ENCODE peak calls at places on chromosomes 13 and 19, in five cellular contexts. Z is Calu3, U is lower leg skin, M is GM23338, Y is psoas muscle. F is an unnamed sample.

GRCh38 chr19:37007587-37008220 is 70.5 kb upstream of the ZNF420 start:
- DNase-seq in Z (no peak), M (peak; percentile 19), U (no peak), Y (peak; percentile 64), F (no peak)

GRCh38 chr13:103634066-103634465 is 567.8 kb upstream of the SLC10A2 start:
- DNase-seq in Y (no peak), U (no peak), M (peak; percentile 5), Z (no peak), F (no peak)

GRCh38 chr19:8517551-8518442 is 3.8 kb upstream of the ZNF414 start:
- DNase-seq in M (no peak), U (no peak), Z (no peak), Y (no peak), F (no peak)

GRCh38 chr13:20573186-20573585 is 6.2 kb downstream of the IFT88 start:
- DNase-seq in U (no peak), Z (no peak), M (no peak), Y (no peak), F (no peak)

GRCh38 chr19:30722801-30723200 is 350.6 kb downstream of the ZNF536 start:
- DNase-seq in Y (no peak), M (no peak), U (no peak), Z (no peak), F (no peak)

GRCh38 chr13:46659413-46660065 is 106.6 kb downstream of the LRCH1 start:
- DNase-seq in M (no peak), U (no peak), Y (no peak), Z (peak; percentile 36), F (no peak)

GRCh38 chr13:94656766-94657165 is 55.1 kb downstream of the GPR180 start:
- DNase-seq in Z (no peak), Y (no peak), M (peak; percentile 6), U (no peak), F (no peak)

GRCh38 chr19:58573658-58574164 is 576 bp upstream of the MZF1 start:
- DNase-seq in Y (no peak), Z (no peak), M (no peak), U (no peak), F (no peak)

GRCh38 chr19:42198676-42199439 is 18.6 kb downstream of the DEDD2 start:
- DNase-seq in U (no peak), M (peak; percentile 32), Y (no peak), Z (no peak), F (no peak)

GRCh38 chr19:33798701-33799111 is 2.0 kb downstream of the KCTD15 start:
- DNase-seq in Y (no peak), Z (no peak), M (peak; percentile 56), U (no peak), F (no peak)

GRCh38 chr19:20357921-20358320 is 190.9 kb downstream of the ZNF486 start:
- DNase-seq in M (no peak), Y (no peak), U (no peak), Z (no peak), F (no peak)

GRCh38 chr19:15934332-15935078 is at the start of gene CYP4F11:
- DNase-seq in M (no peak), Z (peak; percentile 72), U (peak; percentile 60), Y (peak; percentile 59), F (peak; percentile 96)

GRCh38 chr19:19615086-19615485 is 3.4 kb downstream of the PBX4 start:
- DNase-seq in Z (no peak), M (no peak), Y (no peak), U (no peak), F (peak; percentile 53)

GRCh38 chr13:24307211-24308067 is 1.9 kb upstream of the C1QTNF9 start:
- DNase-seq in U (no peak), M (no peak), Y (no peak), Z (peak; percentile 10), F (peak; percentile 3)

GRCh38 chr13:38213307-38213706 is 136.3 kb upstream of the UFM1 start:
- DNase-seq in Y (no peak), U (no peak), Z (no peak), M (no peak), F (no peak)

GRCh38 chr19:28234637-28235036 is 978.3 kb downstream of the UQCRFS1 start:
- DNase-seq in Z (no peak), M (peak; percentile 24), Y (no peak), U (no peak), F (no peak)

GRCh38 chr19:927044-927706 is 1.3 kb downstream of the ARID3A start:
- DNase-seq in M (peak; percentile 73), Z (no peak), Y (peak; percentile 86), U (peak; percentile 65), F (no peak)

GRCh38 chr13:110912651-110913051 is 2.2 kb downstream of the ANKRD10 start:
- DNase-seq in Z (no peak), M (no peak), U (no peak), Y (peak; percentile 62), F (peak; percentile 44)

GRCh38 chr13:73991384-73991783 is 142.8 kb downstream of the KLF12 start:
- DNase-seq in Y (no peak), U (no peak), Z (no peak), M (no peak), F (no peak)

GRCh38 chr19:41575998-41576397 is at the start of gene CEACAM21:
- DNase-seq in Z (peak; percentile 35), Y (peak; percentile 64), M (no peak), U (peak; percentile 58), F (no peak)

GRCh38 chr13:43544011-43544410 is 242.8 kb downstream of the ENOX1 start:
- DNase-seq in Z (peak; percentile 5), U (no peak), Y (no peak), M (no peak), F (no peak)

GRCh38 chr19:4831351-4832340 is at the start of gene TICAM1:
- DNase-seq in Y (peak; percentile 85), U (peak; percentile 62), Z (peak; percentile 60), M (peak; percentile 45), F (peak; percentile 38)

GRCh38 chr13:31968473-31968872 is 63.1 kb upstream of the FRY start:
- DNase-seq in Z (peak; percentile 59), U (no peak), Y (no peak), M (no peak), F (peak; percentile 32)

GRCh38 chr19:35642312-35642711 is 767 bp downstream of the ETV2 start:
- DNase-seq in Y (no peak), M (peak; percentile 21), Z (no peak), U (no peak), F (no peak)

GRCh38 chr19:34363094-34363493 is 1.9 kb upstream of the GPI start:
- DNase-seq in M (peak; percentile 71), Z (no peak), U (no peak), Y (no peak), F (no peak)

GRCh38 chr13:99969368-99969933 is 2.1 kb downstream of the ZIC5 start:
- DNase-seq in Y (no peak), U (no peak), M (no peak), Z (no peak), F (no peak)

GRCh38 chr13:37868691-37869505 is 674 bp downstream of the TRPC4 start:
- DNase-seq in Z (no peak), Y (no peak), U (no peak), M (peak; percentile 59), F (peak; percentile 1)

GRCh38 chr19:46537136-46538097 is 41.8 kb upstream of the PNMA8B start:
- DNase-seq in M (peak; percentile 79), U (no peak), Z (peak; percentile 80), Y (peak; percentile 70), F (peak; percentile 33)

GRCh38 chr19:39351537-39352037 is 9.4 kb downstream of the SAMD4B start:
- DNase-seq in U (no peak), M (no peak), Y (no peak), Z (no peak), F (no peak)
- TF ChIP-seq CTCF in U (no peak), M (no peak), Y (no peak), Z (no peak), F (no peak)

GRCh38 chr19:47609885-47610545 is 1.1 kb downstream of the BICRA start:
- DNase-seq in Y (peak; percentile 74), Z (peak; percentile 50), M (peak; percentile 79), U (no peak), F (peak; percentile 41)

GRCh38 chr19:47610546-47610894 is 1.6 kb downstream of the BICRA start:
- DNase-seq in M (no peak), U (no peak), Z (no peak), Y (no peak), F (no peak)

GRCh38 chr19:47608908-47609879 is at the start of gene BICRA:
- DNase-seq in Z (peak; percentile 93), Y (peak; percentile 94), U (peak; percentile 74), M (peak; percentile 92), F (peak; percentile 69)

GRCh38 chr19:47607564-47608073 is 1.3 kb upstream of the BICRA start:
- DNase-seq in U (no peak), Y (no peak), Z (no peak), M (no peak), F (no peak)

GRCh38 chr19:47608074-47608907 is 643 bp upstream of the BICRA start:
- DNase-seq in U (peak; percentile 92), M (peak; percentile 95), Z (peak; percentile 99), Y (peak; percentile 97), F (peak; percentile 80)
- TF ChIP-seq CTCF in U (no peak), M (no peak), Z (no peak), Y (peak; percentile 43), F (peak; percentile 21)

DNA sequence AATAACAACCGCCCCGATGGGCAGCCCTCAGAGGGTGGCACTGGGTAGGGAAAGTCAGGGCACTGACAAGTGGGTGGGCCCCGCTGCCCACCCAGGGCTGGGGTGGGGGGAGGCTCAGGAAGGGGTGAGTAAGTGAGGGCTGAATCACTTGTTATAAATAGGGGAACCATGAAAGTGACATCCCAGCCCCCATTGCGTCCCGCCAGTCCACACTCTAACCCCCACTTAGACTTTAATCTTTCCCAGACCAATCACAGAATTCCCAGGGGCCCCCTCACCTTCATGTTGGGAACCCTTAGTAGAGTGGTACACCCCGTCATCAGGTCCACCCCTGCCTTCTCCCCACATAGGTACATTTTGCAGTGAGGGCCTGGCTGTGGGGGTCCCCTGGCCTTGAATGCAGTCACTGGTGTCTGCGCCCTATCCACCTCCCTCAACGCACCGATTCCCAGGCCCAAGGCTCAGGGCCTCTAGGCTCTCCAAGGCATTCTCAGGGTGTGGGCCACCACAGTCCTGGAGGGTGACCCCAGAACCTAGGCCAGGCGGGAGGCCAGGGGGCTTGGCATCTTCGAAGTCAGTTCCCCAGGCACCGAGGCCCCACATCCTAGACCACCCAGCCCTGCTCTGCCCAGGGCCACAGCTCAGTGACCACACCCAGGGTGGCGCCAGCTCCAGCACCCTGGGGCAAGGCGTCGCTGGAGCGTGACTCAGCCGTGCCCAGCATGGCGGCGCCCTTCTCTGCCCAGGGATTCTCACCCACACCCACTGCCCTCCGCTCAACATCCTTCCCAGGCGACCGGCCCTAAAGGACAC is 36.8 kb upstream of the NANOS3 start:
- DNase-seq in U (no peak), M (no peak), Z (peak; percentile 76), Y (peak; percentile 88), F (peak; percentile 90)
- TF ChIP-seq CTCF in U (no peak), M (no peak), Z (no peak), Y (no peak), F (no peak)

GRCh38 chr13:30340367-30341184 is 33.2 kb upstream of the KATNAL1 start:
- DNase-seq in M (no peak), U (peak; percentile 78), Y (peak; percentile 86), Z (no peak), F (peak; percentile 66)

GRCh38 chr13:30339721-30340366 is 32.5 kb upstream of the KATNAL1 start:
- DNase-seq in Y (no peak), M (no peak), Z (no peak), U (no peak), F (no peak)

GRCh38 chr13:30337061-30337601 is 29.8 kb upstream of the KATNAL1 start:
- DNase-seq in Y (no peak), M (no peak), Z (no peak), U (no peak), F (no peak)

GRCh38 chr13:30338331-30338851 is 31.0 kb upstream of the KATNAL1 start:
- DNase-seq in Y (no peak), Z (no peak), U (no peak), M (no peak), F (peak; percentile 43)

GRCh38 chr13:30338952-30339351 is 31.6 kb upstream of the KATNAL1 start:
- DNase-seq in Y (no peak), U (no peak), M (no peak), Z (no peak), F (no peak)
- TF ChIP-seq CTCF in Y (no peak), U (no peak), M (no peak), Z (no peak), F (no peak)